ENCODE peak calls at places on chromosomes 7 and 10, in six cellular contexts. One of them, this sample, is unnamed.

GRCh38 chr10:71881956-71882355 is 30.9 kb upstream of the PSAP start:
- DNase-seq in AG09309: no peak
- DNase-seq in mucosa of descending colon: no peak
- DNase-seq in GM10248: no peak
- DNase-seq in B cell: no peak
- DNase-seq in CD8-positive, alpha-beta T cell: no peak
- DNase-seq in this sample: no peak

GRCh38 chr7:7972927-7973594 is 4.5 kb downstream of the GLCCI1 start:
- DNase-seq in B cell: no peak
- DNase-seq in mucosa of descending colon: no peak
- DNase-seq in AG09309: no peak
- DNase-seq in GM10248: no peak
- DNase-seq in CD8-positive, alpha-beta T cell: no peak
- DNase-seq in this sample: no peak

GRCh38 chr7:158772916-158773315 is 56.4 kb downstream of the ESYT2 start:
- DNase-seq in GM10248: no peak
- DNase-seq in B cell: no peak
- DNase-seq in AG09309: no peak
- DNase-seq in mucosa of descending colon: no peak
- DNase-seq in CD8-positive, alpha-beta T cell: no peak
- DNase-seq in this sample: no peak

GRCh38 chr10:114526497-114527238 is 122.4 kb upstream of the AFAP1L2 start:
- DNase-seq in CD8-positive, alpha-beta T cell: peak; percentile 96
- DNase-seq in B cell: peak; percentile 84
- DNase-seq in mucosa of descending colon: peak; percentile 93
- DNase-seq in GM10248: peak; percentile 86
- DNase-seq in AG09309: peak; percentile 46
- DNase-seq in this sample: peak; percentile 95

GRCh38 chr7:34837826-34838225 is 179.8 kb downstream of the NPSR1 start:
- DNase-seq in B cell: no peak
- DNase-seq in mucosa of descending colon: no peak
- DNase-seq in AG09309: no peak
- DNase-seq in GM10248: no peak
- DNase-seq in CD8-positive, alpha-beta T cell: no peak
- DNase-seq in this sample: no peak

GRCh38 chr7:18109762-18110161 is 82.1 kb upstream of the PRPS1L1 start:
- DNase-seq in B cell: no peak
- DNase-seq in mucosa of descending colon: no peak
- DNase-seq in CD8-positive, alpha-beta T cell: no peak
- DNase-seq in AG09309: no peak
- DNase-seq in GM10248: no peak
- DNase-seq in this sample: no peak

GRCh38 chr10:689433-690226 is at the start of gene DIP2C:
- DNase-seq in CD8-positive, alpha-beta T cell: no peak
- DNase-seq in AG09309: no peak
- DNase-seq in GM10248: peak; percentile 26
- DNase-seq in mucosa of descending colon: peak; percentile 62
- DNase-seq in B cell: no peak
- DNase-seq in this sample: no peak

GRCh38 chr7:8190121-8190895 is 71.7 kb downstream of the ICA1 start:
- DNase-seq in B cell: peak; percentile 45
- DNase-seq in GM10248: peak; percentile 55
- DNase-seq in AG09309: peak; percentile 20
- DNase-seq in mucosa of descending colon: peak; percentile 81
- DNase-seq in CD8-positive, alpha-beta T cell: peak; percentile 62
- DNase-seq in this sample: peak; percentile 87

GRCh38 chr10:80172896-80173295 is 32.4 kb downstream of the ANXA11 start:
- DNase-seq in B cell: no peak
- DNase-seq in CD8-positive, alpha-beta T cell: no peak
- DNase-seq in AG09309: no peak
- DNase-seq in GM10248: no peak
- DNase-seq in mucosa of descending colon: peak; percentile 84
- DNase-seq in this sample: no peak

GRCh38 chr10:94571528-94571927 is 25.9 kb downstream of the HELLS start:
- DNase-seq in AG09309: peak; percentile 5
- DNase-seq in GM10248: no peak
- DNase-seq in B cell: no peak
- DNase-seq in mucosa of descending colon: no peak
- DNase-seq in CD8-positive, alpha-beta T cell: no peak
- DNase-seq in this sample: no peak

GRCh38 chr10:49585387-49585786 is 24.7 kb upstream of the SLC18A3 start:
- DNase-seq in CD8-positive, alpha-beta T cell: no peak
- DNase-seq in GM10248: no peak
- DNase-seq in AG09309: no peak
- DNase-seq in B cell: no peak
- DNase-seq in mucosa of descending colon: no peak
- DNase-seq in this sample: no peak

GRCh38 chr10:70537398-70538194 is 59.0 kb downstream of the PALD1 start:
- DNase-seq in CD8-positive, alpha-beta T cell: no peak
- DNase-seq in B cell: no peak
- DNase-seq in mucosa of descending colon: peak; percentile 71
- DNase-seq in GM10248: no peak
- DNase-seq in AG09309: no peak
- DNase-seq in this sample: peak; percentile 44

GRCh38 chr10:104340099-104340594 is 1.9 kb upstream of the ITPRIP start:
- DNase-seq in AG09309: no peak
- DNase-seq in mucosa of descending colon: peak; percentile 33
- DNase-seq in B cell: no peak
- DNase-seq in CD8-positive, alpha-beta T cell: no peak
- DNase-seq in GM10248: no peak
- DNase-seq in this sample: no peak

GRCh38 chr10:104336829-104337526 is 1.3 kb downstream of the ITPRIP start:
- DNase-seq in GM10248: no peak
- DNase-seq in mucosa of descending colon: peak; percentile 13
- DNase-seq in CD8-positive, alpha-beta T cell: no peak
- DNase-seq in AG09309: peak; percentile 85
- DNase-seq in B cell: peak; percentile 49
- DNase-seq in this sample: peak; percentile 33

GRCh38 chr10:104337527-104337984 is 709 bp downstream of the ITPRIP start:
- DNase-seq in GM10248: peak; percentile 63
- DNase-seq in B cell: peak; percentile 65
- DNase-seq in mucosa of descending colon: peak; percentile 57
- DNase-seq in CD8-positive, alpha-beta T cell: no peak
- DNase-seq in AG09309: no peak
- DNase-seq in this sample: peak; percentile 73

GRCh38 chr10:104339469-104340098 is 1.3 kb upstream of the ITPRIP start:
- DNase-seq in B cell: no peak
- DNase-seq in mucosa of descending colon: peak; percentile 79
- DNase-seq in AG09309: no peak
- DNase-seq in CD8-positive, alpha-beta T cell: no peak
- DNase-seq in GM10248: no peak
- DNase-seq in this sample: no peak

DNA sequence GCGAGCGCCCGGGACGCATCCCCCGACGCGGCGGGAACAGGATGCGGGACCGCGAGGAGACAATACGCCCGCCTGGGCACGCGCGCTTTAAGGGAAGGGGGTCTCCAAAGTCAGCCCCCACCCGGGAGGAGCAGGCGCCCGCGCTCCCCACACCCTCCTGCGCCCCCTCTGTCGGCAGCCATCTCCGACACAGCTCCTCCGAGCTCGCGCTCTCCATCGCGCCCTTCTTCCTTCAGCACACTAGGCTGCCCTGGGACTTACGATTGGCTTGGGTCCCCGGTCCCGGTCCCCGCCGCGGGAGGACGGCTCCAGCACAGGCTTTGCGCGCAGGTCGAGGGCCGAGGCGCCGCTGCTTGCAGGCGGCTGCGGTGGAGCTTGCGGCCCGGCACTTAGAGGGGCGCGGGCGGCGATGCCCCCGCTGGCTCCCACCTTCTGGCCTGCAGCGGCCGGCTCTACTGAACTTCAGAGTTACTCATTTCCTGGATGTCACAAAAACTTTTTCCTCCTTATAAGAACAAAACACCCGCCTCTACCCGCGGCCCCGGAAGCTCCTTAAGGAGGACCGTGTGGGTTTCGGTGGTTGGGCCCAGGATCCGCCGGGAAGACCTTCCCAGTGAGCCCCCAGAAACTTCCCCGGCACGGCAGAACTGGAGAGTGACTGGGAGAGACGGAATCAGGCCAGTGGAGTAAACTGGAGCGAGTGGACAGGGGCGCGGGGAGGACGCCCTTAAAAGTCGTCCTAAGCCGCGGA is at the start of gene ITPRIP:
- DNase-seq in mucosa of descending colon: peak; percentile 81
- DNase-seq in B cell: peak; percentile 74
- DNase-seq in AG09309: peak; percentile 57
- DNase-seq in CD8-positive, alpha-beta T cell: peak; percentile 81
- DNase-seq in GM10248: peak; percentile 79
- DNase-seq in this sample: peak; percentile 80
- TF ChIP-seq CTCF in mucosa of descending colon: no peak
- TF ChIP-seq CTCF in B cell: no peak
- TF ChIP-seq CTCF in AG09309: peak; percentile 33
- TF ChIP-seq CTCF in CD8-positive, alpha-beta T cell: no peak
- TF ChIP-seq CTCF in GM10248: no peak
- TF ChIP-seq CTCF in this sample: peak; percentile 35

DNA sequence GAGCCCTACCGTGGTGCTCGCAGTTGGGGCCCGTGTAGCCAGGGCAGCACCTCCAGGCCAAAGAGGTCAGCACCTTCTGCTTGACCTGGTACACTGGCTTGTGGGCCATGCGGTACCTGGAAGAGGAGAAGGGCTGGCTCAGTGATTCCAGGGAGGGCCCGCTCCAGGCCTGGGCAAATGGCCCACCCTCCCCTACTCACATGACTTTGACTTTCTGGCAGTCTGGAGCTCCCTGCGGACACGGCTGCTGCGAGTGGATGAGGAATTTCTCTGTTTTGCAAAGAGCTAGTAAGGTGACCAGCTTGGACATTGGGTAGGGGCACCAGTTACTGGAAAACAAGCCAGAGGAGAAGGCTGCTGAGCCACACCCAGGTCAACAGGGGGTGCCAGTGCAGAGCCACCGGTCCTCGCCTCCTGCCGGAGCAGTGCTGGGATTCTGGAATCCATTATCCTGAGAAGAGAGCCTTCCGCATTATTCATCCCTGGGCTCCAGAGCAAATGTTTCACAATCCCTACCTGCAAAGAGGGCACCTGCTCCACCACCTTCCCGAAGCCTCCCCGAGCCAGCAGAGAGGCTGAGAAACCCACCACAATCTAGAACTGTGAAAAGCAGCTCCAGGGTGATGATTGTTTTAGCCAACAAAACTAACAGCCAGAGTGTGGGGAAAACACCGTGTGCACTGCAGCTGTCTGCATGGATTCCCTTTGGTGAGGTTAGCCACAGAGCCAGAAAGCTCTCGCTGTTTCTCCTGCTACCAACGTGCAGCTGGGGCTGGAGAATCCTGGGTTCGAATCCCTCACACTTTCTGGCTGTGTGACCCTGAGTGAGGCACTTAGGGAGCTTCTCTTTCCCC is 11.8 kb downstream of the MMRN2 start:
- DNase-seq in B cell: no peak
- DNase-seq in AG09309: no peak
- DNase-seq in CD8-positive, alpha-beta T cell: no peak
- DNase-seq in mucosa of descending colon: no peak
- DNase-seq in GM10248: no peak
- DNase-seq in this sample: no peak
- TF ChIP-seq CTCF in B cell: no peak
- TF ChIP-seq CTCF in AG09309: peak; percentile 38
- TF ChIP-seq CTCF in CD8-positive, alpha-beta T cell: no peak
- TF ChIP-seq CTCF in mucosa of descending colon: no peak
- TF ChIP-seq CTCF in GM10248: no peak
- TF ChIP-seq CTCF in this sample: no peak

GRCh38 chr10:13439771-13440708 is 88.8 kb downstream of the BEND7 start:
- DNase-seq in AG09309: no peak
- DNase-seq in mucosa of descending colon: peak; percentile 74
- DNase-seq in GM10248: peak; percentile 83
- DNase-seq in B cell: peak; percentile 85
- DNase-seq in CD8-positive, alpha-beta T cell: peak; percentile 53
- DNase-seq in this sample: peak; percentile 42
- TF ChIP-seq CTCF in AG09309: peak; percentile 83
- TF ChIP-seq CTCF in mucosa of descending colon: peak; percentile 76
- TF ChIP-seq CTCF in GM10248: peak; percentile 75
- TF ChIP-seq CTCF in B cell: peak; percentile 97
- TF ChIP-seq CTCF in CD8-positive, alpha-beta T cell: peak; percentile 90
- TF ChIP-seq CTCF in this sample: peak; percentile 73

GRCh38 chr7:21526007-21526406 is 16.8 kb upstream of the DNAH11 start:
- DNase-seq in GM10248: no peak
- DNase-seq in B cell: no peak
- DNase-seq in mucosa of descending colon: no peak
- DNase-seq in AG09309: no peak
- DNase-seq in CD8-positive, alpha-beta T cell: no peak
- DNase-seq in this sample: peak; percentile 10
- TF ChIP-seq CTCF in GM10248: peak; percentile 31
- TF ChIP-seq CTCF in B cell: peak; percentile 38
- TF ChIP-seq CTCF in mucosa of descending colon: no peak
- TF ChIP-seq CTCF in AG09309: peak; percentile 45
- TF ChIP-seq CTCF in CD8-positive, alpha-beta T cell: peak; percentile 22
- TF ChIP-seq CTCF in this sample: peak; percentile 13

DNA sequence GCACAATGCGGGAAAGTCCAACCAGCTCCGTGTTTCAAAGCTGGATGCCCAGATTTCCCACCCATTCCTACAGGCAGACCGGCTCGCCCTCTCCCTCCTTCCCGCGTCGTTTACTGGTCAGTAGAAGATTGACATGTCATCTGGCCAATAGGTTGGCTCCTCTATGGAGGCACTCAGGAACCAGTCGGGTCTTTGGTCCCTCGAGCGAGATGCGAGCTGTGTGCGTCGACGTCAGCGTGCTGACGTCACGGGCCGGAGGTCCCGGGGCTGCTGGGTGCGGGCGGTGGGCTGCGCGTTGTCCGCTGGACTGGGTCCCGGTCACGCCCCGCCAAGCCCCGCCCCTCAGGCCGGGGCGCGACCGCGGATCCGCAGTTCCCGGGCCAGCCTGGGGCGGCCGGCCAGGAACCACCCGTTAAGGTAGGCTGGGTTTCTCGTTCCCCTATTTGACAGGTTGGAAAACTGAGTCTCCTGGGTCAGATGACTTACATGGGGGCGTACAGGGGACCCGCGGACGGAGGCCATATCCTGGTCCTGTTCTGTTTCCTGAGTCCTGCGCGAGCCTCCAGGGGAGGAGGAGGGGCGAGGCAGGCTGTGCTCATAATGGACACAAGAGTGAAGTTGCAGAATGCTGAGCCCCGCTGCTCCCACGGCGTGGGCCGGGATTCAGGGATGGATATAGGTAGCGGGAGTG is at the start of gene STARD3NL:
- DNase-seq in GM10248: peak; percentile 97
- DNase-seq in CD8-positive, alpha-beta T cell: peak; percentile 93
- DNase-seq in B cell: peak; percentile 89
- DNase-seq in AG09309: peak; percentile 100
- DNase-seq in mucosa of descending colon: peak; percentile 99
- DNase-seq in this sample: peak; percentile 100
- TF ChIP-seq CTCF in GM10248: no peak
- TF ChIP-seq CTCF in CD8-positive, alpha-beta T cell: no peak
- TF ChIP-seq CTCF in B cell: no peak
- TF ChIP-seq CTCF in AG09309: no peak
- TF ChIP-seq CTCF in mucosa of descending colon: no peak
- TF ChIP-seq CTCF in this sample: no peak